ENCODE peak calls at places on chromosomes 7 and 10, in nine cellular contexts. N, Q, H, P, Y, K, L, C and F are unnamed samples.

GRCh38 chr10:75097666-75098285 is 13.7 kb upstream of the SAMD8 start:
- DNase-seq in N (peak; percentile 36), Q (no peak), H (peak; percentile 80), P (no peak), Y (peak; percentile 36), K (peak; percentile 26), L (no peak), C (no peak), F (no peak)

GRCh38 chr7:40899151-40899550 is 764.3 kb downstream of the SUGCT start:
- DNase-seq in N (peak; percentile 97), Q (no peak), H (no peak), P (no peak), Y (no peak), K (no peak), L (no peak), C (no peak), F (no peak)

GRCh38 chr10:48990226-48990625 is 50.6 kb upstream of the LRRC18 start:
- DNase-seq in N (no peak), Q (no peak), H (no peak), P (no peak), Y (no peak), K (no peak), L (no peak), C (no peak), F (no peak)

GRCh38 chr10:106619353-106619752 is 545.2 kb downstream of the SORCS1 start:
- DNase-seq in N (no peak), Q (no peak), H (no peak), P (no peak), Y (no peak), K (no peak), L (no peak), C (no peak), F (no peak)

GRCh38 chr10:67306588-67307205 is 380.9 kb downstream of the LRRTM3 start:
- DNase-seq in N (peak; percentile 3), Q (no peak), H (peak; percentile 43), P (peak; percentile 38), Y (peak; percentile 1), K (peak; percentile 4), L (peak; percentile 27), C (no peak), F (no peak)

GRCh38 chr7:116150588-116150987 is 59.8 kb upstream of the TES start:
- DNase-seq in N (no peak), Q (no peak), H (no peak), P (peak; percentile 10), Y (peak; percentile 76), K (peak; percentile 56), L (peak; percentile 26), C (no peak), F (no peak)

GRCh38 chr10:24873281-24873683 is 79.1 kb downstream of the PRTFDC1 start:
- DNase-seq in N (peak; percentile 94), Q (no peak), H (no peak), P (no peak), Y (peak; percentile 94), K (peak; percentile 95), L (peak; percentile 96), C (no peak), F (peak; percentile 97)

GRCh38 chr10:14578060-14578952 is 196.4 kb downstream of the FAM107B start:
- DNase-seq in N (peak; percentile 88), Q (no peak), H (no peak), P (no peak), Y (no peak), K (peak; percentile 68), L (peak; percentile 69), C (no peak), F (peak; percentile 33)

GRCh38 chr10:10489086-10489485 is 528.6 kb upstream of the CELF2 start:
- DNase-seq in N (no peak), Q (no peak), H (no peak), P (no peak), Y (no peak), K (no peak), L (no peak), C (no peak), F (no peak)

GRCh38 chr10:101284171-101285092 is 55.2 kb upstream of the LBX1 start:
- DNase-seq in N (no peak), Q (no peak), H (peak; percentile 68), P (no peak), Y (no peak), K (no peak), L (no peak), C (no peak), F (no peak)

GRCh38 chr7:155437836-155438235 is 20.1 kb upstream of the EN2 start:
- DNase-seq in N (no peak), Q (no peak), H (no peak), P (no peak), Y (no peak), K (no peak), L (no peak), C (no peak), F (no peak)

GRCh38 chr10:7767209-7767608 is 20.6 kb downstream of the KIN start:
- DNase-seq in N (peak; percentile 56), Q (no peak), H (no peak), P (no peak), Y (peak; percentile 97), K (peak; percentile 97), L (peak; percentile 18), C (no peak), F (peak; percentile 73)

GRCh38 chr7:69756235-69756634 is 158.0 kb downstream of the AUTS2 start:
- DNase-seq in N (no peak), Q (no peak), H (no peak), P (no peak), Y (no peak), K (no peak), L (no peak), C (no peak), F (peak; percentile 41)

GRCh38 chr10:124999433-125000365 is 57.8 kb downstream of the ZRANB1 start:
- DNase-seq in N (peak; percentile 86), Q (no peak), H (peak; percentile 42), P (peak; percentile 17), Y (no peak), K (peak; percentile 92), L (no peak), C (no peak), F (peak; percentile 90)

GRCh38 chr10:132503581-132504421 is 33.8 kb upstream of the INPP5A start:
- DNase-seq in N (no peak), Q (no peak), H (no peak), P (no peak), Y (no peak), K (no peak), L (no peak), C (no peak), F (no peak)

GRCh38 chr10:73495884-73496674 is at the start of gene PPP3CB:
- DNase-seq in N (peak; percentile 96), Q (peak; percentile 80), H (peak; percentile 98), P (peak; percentile 91), Y (peak; percentile 95), K (peak; percentile 97), L (peak; percentile 87), C (peak; percentile 47), F (peak; percentile 98)

GRCh38 chr10:5565671-5566581 is 41.2 kb downstream of the CALML3 start:
- DNase-seq in N (peak; percentile 96), Q (no peak), H (peak; percentile 36), P (no peak), Y (peak; percentile 70), K (peak; percentile 84), L (peak; percentile 99), C (no peak), F (peak; percentile 68)

GRCh38 chr10:36621346-36621745 is 504.1 kb upstream of the ANKRD30A start:
- DNase-seq in N (peak; percentile 30), Q (no peak), H (no peak), P (no peak), Y (no peak), K (peak; percentile 63), L (peak; percentile 68), C (no peak), F (peak; percentile 42)

GRCh38 chr10:35517431-35518181 is 87.5 kb upstream of the GJD4 start:
- DNase-seq in N (peak; percentile 13), Q (no peak), H (no peak), P (no peak), Y (peak; percentile 33), K (peak; percentile 54), L (peak; percentile 15), C (no peak), F (peak; percentile 34)

GRCh38 chr10:107409517-107409916 is 245.0 kb upstream of the SORCS1 start:
- DNase-seq in N (peak; percentile 50), Q (no peak), H (peak; percentile 50), P (no peak), Y (peak; percentile 60), K (peak; percentile 0), L (peak; percentile 46), C (no peak), F (peak; percentile 1)

GRCh38 chr10:84478155-84478554 is 149.8 kb downstream of the CCSER2 start:
- DNase-seq in N (no peak), Q (no peak), H (no peak), P (no peak), Y (peak; percentile 44), K (peak; percentile 33), L (peak; percentile 76), C (no peak), F (peak; percentile 35)

GRCh38 chr7:129450295-129450694 is 16.1 kb downstream of the STRIP2 start:
- DNase-seq in N (no peak), Q (no peak), H (no peak), P (no peak), Y (no peak), K (no peak), L (no peak), C (no peak), F (no peak)

GRCh38 chr10:17200885-17201164 is 647 bp downstream of the TRDMT1 start:
- DNase-seq in N (peak; percentile 68), Q (peak; percentile 21), H (no peak), P (peak; percentile 33), Y (peak; percentile 52), K (peak; percentile 49), L (peak; percentile 43), C (no peak), F (peak; percentile 43)

GRCh38 chr10:106958591-106959328 is 205.7 kb downstream of the SORCS1 start:
- DNase-seq in N (no peak), Q (no peak), H (no peak), P (no peak), Y (no peak), K (no peak), L (no peak), C (no peak), F (no peak)

GRCh38 chr7:34850681-34851080 is 186.6 kb downstream of the DPY19L1 start:
- DNase-seq in N (peak; percentile 27), Q (no peak), H (no peak), P (no peak), Y (no peak), K (no peak), L (no peak), C (no peak), F (no peak)

GRCh38 chr10:64288404-64288803 is 767.2 kb downstream of the REEP3 start:
- DNase-seq in N (no peak), Q (no peak), H (no peak), P (no peak), Y (no peak), K (no peak), L (no peak), C (no peak), F (no peak)

GRCh38 chr10:70753841-70754621 is 31.1 kb downstream of the TBATA start:
- DNase-seq in N (peak; percentile 58), Q (no peak), H (peak; percentile 85), P (no peak), Y (no peak), K (peak; percentile 6), L (no peak), C (no peak), F (peak; percentile 69)

GRCh38 chr10:78935697-78936407 is 132.9 kb upstream of the ZMIZ1 start:
- DNase-seq in N (no peak), Q (peak; percentile 26), H (no peak), P (no peak), Y (no peak), K (no peak), L (no peak), C (no peak), F (no peak)

GRCh38 chr7:27156508-27156898 is at the start of gene HOXA7:
- DNase-seq in N (peak; percentile 77), Q (no peak), H (peak; percentile 90), P (no peak), Y (peak; percentile 82), K (peak; percentile 63), L (no peak), C (no peak), F (no peak)

GRCh38 chr7:100090527-100091410 is 2.0 kb downstream of the COPS6 start:
- DNase-seq in N (no peak), Q (no peak), H (no peak), P (no peak), Y (peak; percentile 28), K (no peak), L (no peak), C (no peak), F (no peak)

GRCh38 chr7:123924941-123925340 is at the start of gene SPAM1:
- DNase-seq in N (no peak), Q (no peak), H (no peak), P (no peak), Y (no peak), K (no peak), L (no peak), C (no peak), F (no peak)